ENCODE peak calls at places on chromosomes 13 and 19, in four cellular contexts. One of them, this sample, is unnamed.
A peak's percentile ranks its signal among the peaks of the same experiment; 100 is the strongest.

GRCh38 chr19:45507864-45508680 is 793 bp downstream of the VASP start:
- DNase-seq in tibial nerve: no peak
- DNase-seq in K562: peak; percentile 57
- DNase-seq in hepatocyte: peak; percentile 86
- DNase-seq in this sample: no peak

GRCh38 chr19:47239610-47240296 is 8.8 kb upstream of the BBC3 start:
- DNase-seq in tibial nerve: no peak
- DNase-seq in K562: no peak
- DNase-seq in hepatocyte: peak; percentile 69
- DNase-seq in this sample: no peak

GRCh38 chr19:13103961-13104847 is 1.5 kb upstream of the LYL1 start:
- DNase-seq in tibial nerve: no peak
- DNase-seq in K562: peak; percentile 71
- DNase-seq in hepatocyte: no peak
- DNase-seq in this sample: no peak

GRCh38 chr13:28805193-28805819 is 14.8 kb upstream of the MTUS2 start:
- DNase-seq in tibial nerve: no peak
- DNase-seq in K562: peak; percentile 20
- DNase-seq in hepatocyte: peak; percentile 26
- DNase-seq in this sample: no peak

GRCh38 chr13:99892189-99892588 is 79.4 kb downstream of the ZIC5 start:
- DNase-seq in tibial nerve: no peak
- DNase-seq in K562: no peak
- DNase-seq in hepatocyte: no peak
- DNase-seq in this sample: no peak

GRCh38 chr13:40780822-40781401 is 8.5 kb upstream of the SLC25A15 start:
- DNase-seq in tibial nerve: no peak
- DNase-seq in K562: peak; percentile 20
- DNase-seq in hepatocyte: no peak
- DNase-seq in this sample: no peak

GRCh38 chr19:28422791-28423650 is 789.9 kb downstream of the UQCRFS1 start:
- DNase-seq in tibial nerve: no peak
- DNase-seq in K562: no peak
- DNase-seq in hepatocyte: no peak
- DNase-seq in this sample: no peak

GRCh38 chr19:28028881-28029280 is 1184.1 kb downstream of the UQCRFS1 start:
- DNase-seq in tibial nerve: no peak
- DNase-seq in K562: no peak
- DNase-seq in hepatocyte: no peak
- DNase-seq in this sample: no peak

GRCh38 chr13:46529509-46529908 is 23.5 kb upstream of the LRCH1 start:
- DNase-seq in tibial nerve: no peak
- DNase-seq in K562: no peak
- DNase-seq in hepatocyte: no peak
- DNase-seq in this sample: no peak

GRCh38 chr19:43148233-43148632 is 38.1 kb downstream of the PSG5 start:
- DNase-seq in tibial nerve: no peak
- DNase-seq in K562: no peak
- DNase-seq in hepatocyte: no peak
- DNase-seq in this sample: peak; percentile 65

GRCh38 chr19:46925548-46925950 is 64.8 kb downstream of the ARHGAP35 start:
- DNase-seq in tibial nerve: no peak
- DNase-seq in K562: no peak
- DNase-seq in hepatocyte: peak; percentile 77
- DNase-seq in this sample: peak; percentile 67

GRCh38 chr13:38417241-38417640 is 67.6 kb downstream of the UFM1 start:
- DNase-seq in tibial nerve: no peak
- DNase-seq in K562: no peak
- DNase-seq in hepatocyte: no peak
- DNase-seq in this sample: peak; percentile 36

GRCh38 chr19:1020868-1021425 is at the start of gene TMEM259:
- DNase-seq in tibial nerve: peak; percentile 96
- DNase-seq in K562: peak; percentile 88
- DNase-seq in hepatocyte: peak; percentile 100
- DNase-seq in this sample: peak; percentile 96

GRCh38 chr13:30257433-30258099 is 49.8 kb downstream of the KATNAL1 start:
- DNase-seq in tibial nerve: no peak
- DNase-seq in K562: no peak
- DNase-seq in hepatocyte: peak; percentile 6
- DNase-seq in this sample: no peak

GRCh38 chr19:35549174-35549788 is 3.9 kb downstream of the TMEM147 start:
- DNase-seq in tibial nerve: peak; percentile 33
- DNase-seq in K562: peak; percentile 65
- DNase-seq in hepatocyte: peak; percentile 88
- DNase-seq in this sample: peak; percentile 53

GRCh38 chr13:48210178-48210577 is 22.8 kb upstream of the ITM2B start:
- DNase-seq in tibial nerve: no peak
- DNase-seq in K562: no peak
- DNase-seq in hepatocyte: no peak
- DNase-seq in this sample: peak; percentile 86

GRCh38 chr19:46932346-46932745 is 71.5 kb downstream of the ARHGAP35 start:
- DNase-seq in tibial nerve: no peak
- DNase-seq in K562: no peak
- DNase-seq in hepatocyte: no peak
- DNase-seq in this sample: peak; percentile 58

GRCh38 chr19:53881482-53882390 is at the start of gene PRKCG:
- DNase-seq in tibial nerve: no peak
- DNase-seq in K562: peak; percentile 66
- DNase-seq in hepatocyte: peak; percentile 82
- DNase-seq in this sample: no peak

GRCh38 chr19:16208847-16209246 is 11.1 kb downstream of the AP1M1 start:
- DNase-seq in tibial nerve: no peak
- DNase-seq in K562: no peak
- DNase-seq in hepatocyte: no peak
- DNase-seq in this sample: no peak

GRCh38 chr19:12833747-12834417 is 497 bp downstream of the RTBDN start:
- DNase-seq in tibial nerve: no peak
- DNase-seq in K562: peak; percentile 81
- DNase-seq in hepatocyte: peak; percentile 56
- DNase-seq in this sample: peak; percentile 50

GRCh38 chr19:6806488-6806887 is 34.0 kb downstream of the VAV1 start:
- DNase-seq in tibial nerve: no peak
- DNase-seq in K562: peak; percentile 59
- DNase-seq in hepatocyte: no peak
- DNase-seq in this sample: no peak

GRCh38 chr19:11699931-11700794 is 38.6 kb downstream of the ZNF823 start:
- DNase-seq in tibial nerve: peak; percentile 9
- DNase-seq in K562: peak; percentile 32
- DNase-seq in hepatocyte: peak; percentile 59
- DNase-seq in this sample: peak; percentile 34

GRCh38 chr19:35960432-35960972 is 24.3 kb downstream of the LRFN3 start:
- DNase-seq in tibial nerve: no peak
- DNase-seq in K562: no peak
- DNase-seq in hepatocyte: no peak
- DNase-seq in this sample: no peak

GRCh38 chr19:4267101-4267900 is 11.8 kb upstream of the SHD start:
- DNase-seq in tibial nerve: peak; percentile 56
- DNase-seq in K562: peak; percentile 83
- DNase-seq in hepatocyte: peak; percentile 81
- DNase-seq in this sample: peak; percentile 65

GRCh38 chr13:51154029-51154555 is 43.0 kb upstream of the C13orf42 start:
- DNase-seq in tibial nerve: no peak
- DNase-seq in K562: no peak
- DNase-seq in hepatocyte: no peak
- DNase-seq in this sample: no peak

GRCh38 chr19:45643024-45643926 is 4.1 kb upstream of the EML2 start:
- DNase-seq in tibial nerve: peak; percentile 91
- DNase-seq in K562: peak; percentile 69
- DNase-seq in hepatocyte: peak; percentile 89
- DNase-seq in this sample: peak; percentile 70

GRCh38 chr19:1400281-1401137 is 833 bp downstream of the GAMT start:
- DNase-seq in tibial nerve: no peak
- DNase-seq in K562: peak; percentile 46
- DNase-seq in hepatocyte: peak; percentile 82
- DNase-seq in this sample: no peak

GRCh38 chr13:76799696-76800095 is 86.5 kb downstream of the KCTD12 start:
- DNase-seq in tibial nerve: no peak
- DNase-seq in K562: no peak
- DNase-seq in hepatocyte: peak; percentile 42
- DNase-seq in this sample: no peak

GRCh38 chr19:3586707-3587346 is 1.5 kb downstream of the GIPC3 start:
- DNase-seq in tibial nerve: no peak
- DNase-seq in K562: no peak
- DNase-seq in hepatocyte: no peak
- DNase-seq in this sample: no peak

GRCh38 chr19:47063874-47064273 is 15.4 kb upstream of the TMEM160 start:
- DNase-seq in tibial nerve: no peak
- DNase-seq in K562: no peak
- DNase-seq in hepatocyte: no peak
- DNase-seq in this sample: no peak

GRCh38 chr19:17052439-17052838 is 22.8 kb downstream of the HAUS8 start:
- DNase-seq in tibial nerve: peak; percentile 68
- DNase-seq in K562: peak; percentile 39
- DNase-seq in hepatocyte: peak; percentile 68
- DNase-seq in this sample: peak; percentile 35

DNA sequence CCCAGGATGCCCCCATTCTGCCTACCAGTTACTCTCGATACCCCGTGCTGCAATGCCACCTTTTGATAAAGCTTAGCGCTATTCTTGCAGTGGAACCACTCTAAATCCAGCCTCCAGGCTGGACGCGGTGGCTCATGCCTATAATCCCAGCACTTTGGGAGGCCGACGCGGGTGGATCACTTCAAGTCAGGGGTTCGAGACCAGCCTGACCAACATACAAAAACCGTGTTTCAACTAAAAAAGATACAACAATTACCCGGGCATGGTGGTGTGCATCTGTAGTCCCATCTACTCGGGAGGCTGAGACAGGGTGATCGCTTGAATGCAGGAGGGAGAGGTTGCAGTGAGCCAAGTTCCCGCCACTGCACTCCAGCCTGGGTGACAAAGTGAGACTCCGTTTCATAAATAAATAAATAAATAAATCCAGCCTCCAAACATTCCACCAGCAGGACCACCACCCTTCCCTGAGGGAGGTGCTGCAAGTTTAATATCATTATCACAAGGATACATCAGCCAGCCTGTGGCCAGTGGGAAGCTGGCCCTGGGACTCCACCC is 27.7 kb downstream of the CYP2B6 start:
- DNase-seq in tibial nerve: no peak
- DNase-seq in K562: no peak
- DNase-seq in hepatocyte: no peak
- DNase-seq in this sample: no peak
- TF ChIP-seq CTCF in tibial nerve: no peak
- TF ChIP-seq CTCF in K562: no peak
- TF ChIP-seq CTCF in hepatocyte: no peak
- TF ChIP-seq CTCF in this sample: no peak

DNA sequence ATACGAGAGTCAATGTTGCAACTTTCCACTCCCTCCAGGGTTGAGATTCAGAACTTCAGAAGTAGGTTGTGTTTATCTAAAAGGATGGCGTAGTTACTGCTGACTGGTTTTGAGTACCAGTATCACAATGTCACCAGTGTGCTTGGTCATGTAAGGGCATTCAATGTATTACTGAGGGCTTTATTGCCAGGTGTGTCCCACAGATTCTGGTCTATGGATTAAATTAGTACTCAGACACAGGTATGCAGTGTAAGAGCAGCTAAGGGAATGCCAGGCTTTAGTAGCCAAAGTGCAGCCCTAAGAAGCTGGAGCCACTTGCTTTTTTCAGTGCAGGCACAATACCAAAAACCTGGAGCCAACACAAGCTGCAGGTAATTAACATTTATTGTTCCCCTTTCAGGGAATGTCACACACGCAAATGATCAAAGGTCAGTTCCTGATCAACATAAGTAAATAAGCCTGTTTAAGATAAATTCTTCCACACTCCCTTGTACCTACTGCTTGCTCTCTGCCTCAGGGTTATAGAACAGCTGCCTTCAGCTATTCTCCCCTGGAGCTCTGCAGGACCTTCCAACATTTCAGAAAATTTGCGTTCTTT is 130.1 kb upstream of the ZNF91 start:
- DNase-seq in tibial nerve: no peak
- DNase-seq in K562: no peak
- DNase-seq in hepatocyte: peak; percentile 45
- DNase-seq in this sample: no peak
- H3K27ac ChIP-seq in tibial nerve: no peak overlapping the region
- H3K27ac ChIP-seq in K562: no peak overlapping the region
- H3K27ac ChIP-seq in hepatocyte: peak overlapping the region; percentile 49
- H3K27ac ChIP-seq in this sample: no peak overlapping the region

GRCh38 chr13:95745752-95746151 is 68.8 kb downstream of the DNAJC3 start:
- DNase-seq in tibial nerve: no peak
- DNase-seq in K562: no peak
- DNase-seq in hepatocyte: peak; percentile 8
- DNase-seq in this sample: no peak
- TF ChIP-seq CTCF in tibial nerve: no peak
- TF ChIP-seq CTCF in K562: no peak
- TF ChIP-seq CTCF in hepatocyte: peak; percentile 17
- TF ChIP-seq CTCF in this sample: no peak

GRCh38 chr19:32345261-32346207 is at the start of gene ZNF507:
- DNase-seq in tibial nerve: peak; percentile 76
- DNase-seq in K562: peak; percentile 98
- DNase-seq in hepatocyte: peak; percentile 93
- DNase-seq in this sample: peak; percentile 90

GRCh38 chr19:32346901-32347300 is 1.5 kb downstream of the ZNF507 start:
- DNase-seq in tibial nerve: no peak
- DNase-seq in K562: no peak
- DNase-seq in hepatocyte: no peak
- DNase-seq in this sample: no peak

GRCh38 chr19:32350492-32350891 is 5.1 kb downstream of the ZNF507 start:
- DNase-seq in tibial nerve: no peak
- DNase-seq in K562: no peak
- DNase-seq in hepatocyte: peak; percentile 40
- DNase-seq in this sample: no peak

GRCh38 chr19:32351807-32352630 is 6.6 kb downstream of the ZNF507 start:
- DNase-seq in tibial nerve: no peak
- DNase-seq in K562: no peak
- DNase-seq in hepatocyte: no peak
- DNase-seq in this sample: no peak

DNA sequence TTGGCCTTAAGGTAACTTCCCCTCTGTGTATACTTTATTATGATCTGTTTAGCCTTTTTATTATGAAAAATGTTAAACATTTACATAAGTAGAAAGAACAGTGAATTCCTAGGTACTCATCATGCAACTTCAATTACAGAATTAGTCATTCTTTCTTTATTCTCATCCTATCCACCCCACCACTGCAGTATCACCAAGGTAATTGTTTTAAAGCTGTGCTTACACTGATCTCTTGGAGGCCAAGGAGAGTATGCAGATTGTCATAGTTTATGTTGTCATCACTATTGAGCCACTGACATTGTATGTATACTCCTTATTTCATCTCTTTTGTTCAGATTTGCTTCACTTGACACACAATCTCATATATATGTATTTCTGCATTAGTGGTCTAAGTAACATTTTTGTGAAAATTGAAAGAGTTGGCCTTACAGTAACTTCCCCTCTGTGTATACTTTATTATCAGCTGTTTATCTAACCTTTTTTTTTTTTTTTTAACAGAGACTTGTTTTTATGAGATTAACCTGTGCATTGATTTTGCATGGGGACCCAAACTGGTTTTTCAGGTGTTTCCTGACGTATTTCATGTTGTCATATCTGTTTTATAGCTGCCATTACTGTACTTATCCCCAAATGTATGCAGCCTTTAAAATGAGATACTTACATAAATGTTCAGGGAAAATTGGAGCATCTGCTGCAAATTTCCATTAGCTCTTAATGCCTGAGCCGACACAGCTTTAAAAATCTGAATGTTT is 4.5 kb downstream of the ZNF507 start:
- DNase-seq in tibial nerve: no peak
- DNase-seq in K562: no peak
- DNase-seq in hepatocyte: no peak
- DNase-seq in this sample: no peak
- H3K27ac ChIP-seq in tibial nerve: no peak overlapping the region
- H3K27ac ChIP-seq in K562: no peak overlapping the region
- H3K27ac ChIP-seq in hepatocyte: peak overlapping the region; percentile 5
- H3K27ac ChIP-seq in this sample: no peak overlapping the region

GRCh38 chr13:73844986-73845385 is 289.2 kb downstream of the KLF12 start:
- DNase-seq in tibial nerve: no peak
- DNase-seq in K562: no peak
- DNase-seq in hepatocyte: no peak
- DNase-seq in this sample: no peak
- TF ChIP-seq CTCF in tibial nerve: no peak
- TF ChIP-seq CTCF in K562: no peak
- TF ChIP-seq CTCF in hepatocyte: no peak
- TF ChIP-seq CTCF in this sample: no peak

This sample was measured in RWPE1.